ENCODE peak calls at places on chromosomes 4 and X, in nine cellular contexts. X, S, P, E, L, B, I, V and A are unnamed samples.

GRCh38 chrX:120561634-120562568 is 1.1 kb upstream of the CUL4B start:
- DNase-seq in L (no peak), X (no peak), P (peak), V (no peak), S (no peak), E (no peak), B (no peak), I (peak), A (no peak)

GRCh38 chr4:159169414-159169813 is 66.5 kb downstream of the RAPGEF2 start:
- DNase-seq in P (peak), X (no peak), L (no peak), I (no peak), S (no peak), V (no peak), E (no peak), B (no peak), A (no peak)

GRCh38 chr4:24164797-24165196 is 274.9 kb upstream of the PPARGC1A start:
- DNase-seq in I (no peak), P (no peak), X (no peak), E (no peak), S (no peak), B (no peak), V (no peak), L (no peak), A (no peak)

GRCh38 chrX:82081027-82081426 is 879.1 kb downstream of the SH3BGRL start:
- DNase-seq in P (no peak), S (no peak), X (peak), I (peak), E (no peak), B (no peak), V (no peak), L (no peak), A (peak)

GRCh38 chr4:28686618-28687017 is 1826.0 kb downstream of the STIM2 start:
- DNase-seq in I (peak), L (no peak), E (no peak), P (peak), V (peak), B (no peak), X (peak), S (peak), A (peak)

GRCh38 chrX:5730561-5730960 is 498.1 kb downstream of the NLGN4X start:
- DNase-seq in P (no peak), S (no peak), X (no peak), B (no peak), I (no peak), V (no peak), E (no peak), L (no peak), A (no peak)

GRCh38 chr4:658031-658667 is 15.9 kb downstream of the ATP5ME start:
- DNase-seq in L (peak), B (no peak), P (no peak), S (no peak), X (peak), E (peak), V (no peak), I (no peak), A (no peak)

GRCh38 chr4:108337923-108338322 is 169.2 kb upstream of the LEF1 start:
- DNase-seq in E (no peak), B (no peak), L (no peak), S (no peak), V (no peak), X (no peak), P (no peak), I (no peak), A (no peak)

GRCh38 chr4:71473541-71474240 is 134.9 kb downstream of the SLC4A4 start:
- DNase-seq in B (no peak), I (no peak), S (no peak), P (no peak), V (no peak), L (no peak), E (no peak), X (no peak), A (no peak)

GRCh38 chrX:111823068-111823467 is 52.9 kb upstream of the TRPC5OS start:
- DNase-seq in P (peak), B (no peak), S (no peak), X (peak), I (peak), E (no peak), L (no peak), V (peak), A (peak)

GRCh38 chr4:1097553-1097952 is 15.8 kb downstream of the RNF212 start:
- DNase-seq in S (no peak), V (no peak), B (no peak), I (no peak), L (no peak), E (no peak), P (no peak), X (no peak), A (no peak)

GRCh38 chr4:24063771-24064170 is 173.9 kb upstream of the PPARGC1A start:
- DNase-seq in S (no peak), B (no peak), X (no peak), E (no peak), V (no peak), I (no peak), L (no peak), P (no peak), A (no peak)

GRCh38 chr4:14853186-14853946 is 148.9 kb upstream of the CPEB2 start:
- DNase-seq in E (no peak), B (no peak), X (no peak), I (no peak), P (no peak), L (no peak), V (peak), S (peak), A (no peak)

GRCh38 chr4:169640261-169640880 is 20.0 kb downstream of the CLCN3 start:
- DNase-seq in B (no peak), E (no peak), V (no peak), P (no peak), I (no peak), S (peak), L (no peak), X (no peak), A (no peak)

GRCh38 chr4:138494931-138495330 is 252.8 kb upstream of the SLC7A11 start:
- DNase-seq in I (peak), S (peak), V (no peak), P (peak), B (no peak), X (peak), E (no peak), L (no peak), A (peak)

GRCh38 chrX:23332888-23333821 is 1.5 kb upstream of the PTCHD1 start:
- DNase-seq in I (no peak), L (peak), P (no peak), E (no peak), B (no peak), S (no peak), X (peak), V (no peak), A (peak)
- H3K4me3 ChIP-seq in I (no peak), L (peak), P (no peak), E (peak), B (peak), S (peak), X (peak), V (no peak), A (peak)

GRCh38 chr4:25330905-25331816 is 18.6 kb downstream of the ZCCHC4 start:
- DNase-seq in X (no peak), S (no peak), E (no peak), L (no peak), I (no peak), V (no peak), B (no peak), P (peak), A (no peak)
- H3K4me3 ChIP-seq in X (no peak), S (no peak), E (no peak), L (peak), I (no peak), V (no peak), B (no peak), P (peak), A (no peak)

DNA sequence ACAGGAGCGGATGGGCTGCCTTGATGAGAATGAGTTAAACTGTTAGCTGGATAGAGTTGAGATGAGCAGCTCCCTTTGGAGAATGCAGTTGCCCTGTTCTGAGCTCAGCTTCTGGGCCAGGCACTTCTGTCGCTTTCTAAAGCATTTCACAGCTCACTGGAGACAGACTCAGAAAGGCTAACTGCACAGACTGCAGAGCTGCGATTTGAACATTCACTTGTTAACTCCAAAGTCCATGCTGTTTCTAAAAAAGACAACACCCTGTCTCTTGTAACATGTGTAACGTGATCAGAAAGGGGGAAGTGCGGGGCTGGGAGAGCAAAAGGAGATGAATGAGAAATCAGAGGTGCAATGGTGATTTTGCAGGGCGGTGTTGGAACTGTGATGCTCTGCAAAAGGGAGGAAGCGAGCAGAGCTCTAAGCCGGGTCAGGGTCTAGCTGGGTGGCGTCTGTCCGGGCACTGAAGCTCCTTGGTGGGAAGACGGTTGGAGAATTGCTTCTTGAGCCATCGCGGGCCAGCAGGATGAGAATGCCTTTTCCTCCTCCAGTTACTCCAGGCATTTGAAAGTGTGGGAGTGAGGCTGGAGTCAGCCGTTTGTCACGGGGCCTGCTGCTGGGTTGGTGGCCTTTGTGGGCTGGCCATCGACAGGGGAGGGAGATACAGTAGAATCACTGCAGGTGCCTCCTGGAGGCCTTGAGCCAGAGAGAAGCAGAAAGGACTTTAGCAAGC is 20.3 kb downstream of the TBC1D14 start:
- DNase-seq in P (no peak), S (no peak), L (no peak), I (peak), E (no peak), X (no peak), B (no peak), V (no peak), A (no peak)
- H3K4me3 ChIP-seq in P (no peak), S (no peak), L (no peak), I (no peak), E (no peak), X (no peak), B (peak), V (no peak), A (no peak)

GRCh38 chr4:184453402-184454160 is 20.8 kb downstream of the IRF2 start:
- DNase-seq in V (no peak), E (no peak), S (peak), X (peak), I (peak), B (no peak), L (no peak), P (peak), A (no peak)
- H3K4me3 ChIP-seq in V (no peak), E (no peak), S (no peak), X (no peak), I (no peak), B (peak), L (no peak), P (peak), A (no peak)

GRCh38 chr4:177047070-177047850 is 254.5 kb upstream of the VEGFC start:
- DNase-seq in S (peak), B (peak), L (no peak), E (peak), P (peak), I (peak), V (peak), X (peak), A (peak)
- H3K4me3 ChIP-seq in S (no peak), B (no peak), L (no peak), E (no peak), P (no peak), I (no peak), V (no peak), X (no peak), A (no peak)

DNA sequence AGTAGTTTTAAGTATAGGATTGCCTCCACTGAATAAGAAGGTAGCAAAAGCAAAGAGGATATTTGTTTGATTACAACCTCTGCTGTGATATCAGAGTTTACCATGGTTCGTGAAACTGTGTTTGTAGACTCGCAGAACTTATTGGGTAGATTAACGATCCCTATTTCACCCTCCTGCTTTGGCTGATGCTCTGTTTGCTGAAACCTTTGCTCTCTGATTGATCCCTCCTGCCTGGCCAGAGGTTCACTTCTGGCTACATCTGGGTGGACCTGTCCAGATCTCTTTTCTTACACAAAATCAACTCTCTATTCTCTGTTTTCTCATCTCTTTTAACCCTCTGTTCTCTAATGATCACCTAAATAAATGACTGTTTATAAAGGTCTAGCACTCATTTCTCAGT is 37.9 kb upstream of the TMEM192 start:
- DNase-seq in X (no peak), S (no peak), L (no peak), V (no peak), I (no peak), E (no peak), B (no peak), P (no peak), A (no peak)
- H3K4me3 ChIP-seq in X (no peak), S (no peak), L (no peak), V (no peak), I (no peak), E (no peak), B (no peak), P (no peak), A (no peak)

DNA sequence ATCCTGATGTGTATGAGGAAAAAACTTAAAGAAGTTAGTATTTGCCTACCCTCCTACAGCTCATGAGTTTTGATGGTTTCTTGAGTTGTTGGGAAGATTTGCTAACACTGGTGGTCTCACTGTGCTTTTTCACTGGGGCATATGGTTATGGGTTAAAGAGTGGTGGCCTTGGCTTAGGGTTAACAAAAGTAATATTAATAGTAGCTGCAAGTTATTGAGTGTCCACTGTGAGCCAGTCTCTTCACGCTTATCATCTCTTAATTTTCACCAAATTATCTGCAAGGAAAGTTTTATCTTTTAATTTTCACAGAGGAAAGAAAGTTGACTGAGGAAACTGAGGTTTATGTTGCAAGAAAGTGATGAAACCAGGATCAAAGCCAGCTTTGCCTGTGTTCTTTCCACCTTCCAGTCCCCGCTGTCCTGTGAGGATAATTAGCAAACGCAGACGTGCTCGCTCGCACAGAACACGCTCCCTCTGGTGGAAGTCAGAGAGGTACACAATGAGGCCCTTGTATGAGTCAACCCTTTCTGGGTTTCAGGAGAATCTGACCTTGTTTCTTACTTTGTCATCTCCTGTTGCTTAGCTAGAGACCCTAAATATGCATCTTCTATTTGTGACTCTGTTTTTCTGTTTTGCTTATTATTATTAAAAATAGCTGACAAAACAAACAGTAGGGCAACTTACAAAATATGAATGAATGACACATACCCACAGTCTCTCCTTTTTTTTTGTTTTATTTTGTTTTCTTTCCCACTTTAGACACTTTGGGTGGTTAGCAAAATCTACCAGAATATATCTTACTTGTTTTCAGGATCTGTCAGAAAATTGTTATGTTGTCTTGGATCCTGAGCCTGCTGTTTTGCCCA is 94.3 kb downstream of the DDIT4L start:
- DNase-seq in V (peak), S (peak), I (peak), B (peak), L (no peak), X (peak), E (peak), P (peak), A (no peak)
- H3K4me3 ChIP-seq in V (no peak), S (no peak), I (no peak), B (no peak), L (no peak), X (no peak), E (no peak), P (no peak), A (no peak)

DNA sequence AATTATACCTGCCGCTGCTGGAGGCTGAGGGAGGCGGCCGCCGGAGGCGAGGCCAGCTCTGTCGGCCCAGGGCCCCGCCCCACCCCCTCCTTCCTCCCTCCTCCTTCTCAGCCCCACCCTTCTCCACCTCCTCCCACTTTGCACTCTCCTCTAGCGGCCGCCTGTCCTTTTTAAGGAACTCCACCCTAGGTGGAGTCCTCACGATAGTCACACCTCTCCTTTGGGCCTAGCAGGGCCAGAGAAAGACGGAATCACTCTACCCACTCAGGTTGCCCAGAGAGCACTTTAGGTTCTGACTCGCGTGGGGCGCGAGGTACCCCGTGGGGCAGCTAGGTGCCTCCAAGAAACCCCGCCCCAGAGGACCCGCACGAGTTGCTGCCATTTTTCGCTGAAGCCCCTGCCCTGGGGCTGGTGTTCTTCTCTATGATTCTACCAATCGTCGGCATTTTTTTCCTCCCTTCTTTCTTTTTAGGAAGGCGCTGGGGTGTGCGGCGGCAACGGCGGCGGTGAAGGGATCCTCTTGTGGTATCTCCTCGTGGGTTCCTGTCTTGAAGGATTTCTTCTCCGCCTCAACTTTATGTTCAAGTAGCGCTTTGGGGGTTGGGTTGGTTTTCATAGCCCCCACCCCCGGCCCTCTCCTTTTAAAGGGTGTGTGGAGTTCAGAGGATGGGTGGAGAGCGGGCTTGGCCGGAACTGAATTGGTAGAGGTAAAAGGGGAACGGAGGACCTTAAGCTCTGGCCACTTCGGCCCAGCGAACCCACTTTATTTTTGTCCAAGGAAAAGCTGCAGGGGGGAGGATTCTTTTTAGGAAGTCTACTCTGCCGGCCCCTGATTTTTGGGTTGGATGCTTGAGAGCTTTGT is at the start of gene KLF8:
- DNase-seq in I (peak), L (peak), E (peak), P (peak), B (peak), V (no peak), X (peak), S (peak), A (peak)
- H3K4me3 ChIP-seq in I (no peak), L (peak), E (peak), P (peak), B (peak), V (no peak), X (peak), S (peak), A (peak)

DNA sequence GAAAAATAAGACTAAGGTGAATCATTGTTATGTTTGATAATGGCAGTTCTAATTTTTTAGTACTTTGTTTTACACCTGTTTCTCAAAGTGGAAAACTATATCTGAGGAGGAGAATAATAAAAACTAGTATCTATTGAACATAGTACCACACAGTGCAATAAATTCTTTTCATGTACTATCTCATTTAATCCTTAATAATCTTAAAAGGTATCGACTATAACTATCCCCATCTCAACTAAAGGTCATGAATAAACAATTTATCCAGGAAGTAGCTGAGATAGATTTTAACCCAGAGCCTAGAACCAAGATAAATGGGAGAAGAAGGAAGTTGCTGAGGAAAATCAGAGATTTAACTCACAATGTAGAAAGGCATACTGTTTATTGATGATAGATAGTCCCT is 2.5 kb downstream of the CHIC2 start:
- DNase-seq in I (no peak), X (no peak), E (no peak), P (no peak), V (no peak), S (no peak), L (no peak), B (no peak), A (no peak)
- H3K4me3 ChIP-seq in I (peak), X (peak), E (peak), P (peak), V (peak), S (peak), L (peak), B (peak), A (no peak)

DNA sequence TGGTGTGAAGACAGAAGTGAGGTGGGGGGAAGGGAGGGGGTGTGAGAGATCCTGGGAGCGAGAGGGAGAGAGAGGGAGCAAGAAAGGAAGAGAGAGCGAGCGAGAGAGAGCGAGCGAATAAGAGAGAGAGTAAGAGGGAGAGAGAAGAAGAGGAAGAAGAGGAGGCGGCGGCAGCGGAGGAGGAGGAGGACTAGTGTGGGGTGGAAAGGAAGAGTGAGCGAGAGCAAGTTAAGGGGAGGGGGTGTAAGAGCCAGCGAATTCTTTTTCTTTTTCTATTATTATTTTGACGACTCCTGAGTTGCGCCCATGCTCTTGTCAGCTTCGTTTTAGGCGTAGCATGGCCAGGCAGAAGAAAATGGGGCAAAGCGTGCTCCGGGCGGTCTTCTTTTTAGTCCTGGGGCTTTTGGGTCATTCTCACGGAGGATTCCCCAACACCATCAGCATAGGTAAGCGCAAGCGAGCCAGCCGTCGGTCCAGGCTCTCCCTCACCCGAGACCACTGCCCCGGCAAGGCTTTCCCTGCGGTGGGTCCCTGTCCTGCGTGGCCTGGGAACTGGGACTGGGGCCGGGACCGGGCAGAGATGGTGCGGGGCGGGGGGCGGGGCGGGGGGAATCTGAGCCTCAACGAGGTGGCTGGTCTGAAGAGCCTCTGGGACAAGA is at the start of gene GRIA3:
- DNase-seq in X (peak), E (no peak), V (no peak), S (no peak), L (no peak), B (no peak), P (peak), I (no peak), A (peak)
- H3K4me3 ChIP-seq in X (peak), E (peak), V (peak), S (peak), L (peak), B (peak), P (peak), I (no peak), A (peak)